ENCODE peak calls at places on chromosomes 16 and 17, in seven cellular contexts. J is left ventricle myocardium inferior, G is MM.1S, V is OCI-LY7, S is adrenal gland, O is heart right ventricle, D is H9. P is an unnamed sample. For H3K4me1, the result is how much of the 10 kb centered on the place peaks cover.

GRCh38 chr17:50218071-50218759 is 16.8 kb upstream of the COL1A1 start:
- DNase-seq in J (no peak), G (no peak), V (no peak), S (no peak), O (no peak), D (no peak), P (no peak)

GRCh38 chr17:3526971-3527370 is 30.6 kb downstream of the TRPV3 start:
- DNase-seq in J (no peak), G (no peak), V (no peak), S (no peak), O (no peak), D (no peak), P (peak)

GRCh38 chr17:2138768-2139167 is 83.9 kb downstream of the HIC1 start:
- DNase-seq in J (no peak), G (peak), V (peak), S (peak), O (peak), D (no peak), P (no peak)

GRCh38 chr17:50800196-50800700 is 32.9 kb upstream of the ANKRD40CL start:
- DNase-seq in J (no peak), G (no peak), V (no peak), S (no peak), O (no peak), D (no peak), P (no peak)

GRCh38 chr17:5837055-5837491 is 233.1 kb upstream of the WSCD1 start:
- DNase-seq in J (no peak), G (no peak), V (no peak), S (no peak), O (no peak), D (peak), P (no peak)

GRCh38 chr17:3959295-3959899 is 4.8 kb downstream of the ATP2A3 start:
- DNase-seq in J (no peak), G (no peak), V (no peak), S (no peak), O (no peak), D (no peak), P (no peak)

GRCh38 chr16:78988361-78988992 is 612.1 kb downstream of the MAF start:
- DNase-seq in J (no peak), G (no peak), V (no peak), S (no peak), O (no peak), D (peak), P (no peak)

GRCh38 chr17:80365001-80365965 is 49.7 kb upstream of the ENDOV start:
- DNase-seq in J (no peak), G (no peak), V (no peak), S (no peak), O (no peak), D (no peak), P (peak)

GRCh38 chr16:23294260-23294659 is 7.8 kb upstream of the SCNN1B start:
- DNase-seq in J (no peak), G (no peak), V (no peak), S (no peak), O (no peak), D (no peak), P (no peak)

GRCh38 chr16:85879975-85880831 is 18.8 kb upstream of the IRF8 start:
- DNase-seq in J (no peak), G (no peak), V (no peak), S (no peak), O (no peak), D (peak), P (no peak)

GRCh38 chr17:40561871-40562611 is 3.2 kb downstream of the CCR7 start:
- DNase-seq in J (no peak), G (peak), V (peak), S (no peak), O (no peak), D (peak), P (peak)

GRCh38 chr16:3256146-3256875 is at the start of gene MEFV:
- DNase-seq in J (no peak), G (no peak), V (no peak), S (no peak), O (no peak), D (no peak), P (no peak)

GRCh38 chr17:26775219-26775822 is 518.6 kb upstream of the WSB1 start:
- DNase-seq in J (no peak), G (no peak), V (no peak), S (no peak), O (no peak), D (no peak), P (peak)

GRCh38 chr16:30116291-30117207 is 3.2 kb upstream of the GDPD3 start:
- DNase-seq in J (no peak), G (no peak), V (no peak), S (no peak), O (no peak), D (no peak), P (no peak)

GRCh38 chr17:2631211-2631610 is 37.8 kb downstream of the PAFAH1B1 start:
- DNase-seq in J (no peak), G (no peak), V (no peak), S (no peak), O (no peak), D (no peak), P (no peak)

GRCh38 chr16:88430524-88431446 is 22.3 kb upstream of the ZFPM1 start:
- DNase-seq in J (peak), G (no peak), V (no peak), S (no peak), O (peak), D (peak), P (no peak)

GRCh38 chr16:31131841-31132271 is 3.7 kb downstream of the PRSS8 start:
- DNase-seq in J (no peak), G (no peak), V (no peak), S (no peak), O (no peak), D (no peak), P (peak)

GRCh38 chr16:75289189-75289588 is 37.8 kb upstream of the BCAR1 start:
- DNase-seq in J (no peak), G (no peak), V (no peak), S (no peak), O (peak), D (no peak), P (no peak)

GRCh38 chr17:6021627-6022026 is 48.6 kb upstream of the WSCD1 start:
- DNase-seq in J (no peak), G (no peak), V (no peak), S (no peak), O (no peak), D (no peak), P (no peak)

GRCh38 chr16:75244225-75244792 is 7.1 kb downstream of the BCAR1 start:
- DNase-seq in J (no peak), G (no peak), V (no peak), S (no peak), O (peak), D (no peak), P (peak)

GRCh38 chr17:45946841-45947256 is 52.2 kb upstream of the STH start:
- DNase-seq in J (no peak), G (no peak), V (no peak), S (no peak), O (no peak), D (no peak), P (no peak)

GRCh38 chr17:4204676-4205075 is 59.1 kb downstream of the ANKFY1 start:
- DNase-seq in J (no peak), G (no peak), V (no peak), S (peak), O (no peak), D (peak), P (no peak)

GRCh38 chr16:69567031-69567680 is 1.4 kb downstream of the NFAT5 start:
- DNase-seq in J (no peak), G (peak), V (peak), S (peak), O (no peak), D (peak), P (no peak)

GRCh38 chr17:44978807-44979206 is 10.7 kb upstream of the C1QL1 start:
- DNase-seq in J (no peak), G (no peak), V (no peak), S (no peak), O (no peak), D (no peak), P (no peak)

GRCh38 chr16:80672379-80672778 is 131.6 kb downstream of the DYNLRB2 start:
- DNase-seq in J (no peak), G (no peak), V (no peak), S (no peak), O (no peak), D (no peak), P (no peak)

GRCh38 chr16:15607700-15608396 is 35.1 kb downstream of the MARF1 start:
- DNase-seq in J (peak), G (no peak), V (no peak), S (no peak), O (peak), D (no peak), P (no peak)

GRCh38 chr17:77388384-77389306 is 247.9 kb downstream of the SEC14L1 start:
- DNase-seq in J (no peak), G (no peak), V (no peak), S (no peak), O (no peak), D (no peak), P (no peak)

GRCh38 chr17:82804442-82805191 is 35.2 kb downstream of the ZNF750 start:
- DNase-seq in J (peak), G (no peak), V (no peak), S (no peak), O (peak), D (no peak), P (peak)

GRCh38 chr17:57938061-57938502 is 17.1 kb downstream of the CUEDC1 start:
- DNase-seq in J (no peak), G (no peak), V (no peak), S (no peak), O (no peak), D (no peak), P (no peak)

GRCh38 chr17:77019955-77020379 is 120.8 kb upstream of the SEC14L1 start:
- DNase-seq in J (no peak), G (no peak), V (no peak), S (no peak), O (no peak), D (peak), P (no peak)

GRCh38 chr17:14953405-14953804 is 311.7 kb downstream of the PMP22 start:
- DNase-seq in J (no peak), G (no peak), V (no peak), S (no peak), O (no peak), D (no peak), P (no peak)

GRCh38 chr16:69123894-69124293 is 8.5 kb downstream of the CHTF8 start:
- DNase-seq in J (no peak), G (peak), V (peak), S (peak), O (peak), D (no peak), P (peak)

GRCh38 chr17:7249830-7250229 is 1.7 kb downstream of the CTDNEP1 start:
- DNase-seq in J (no peak), G (no peak), V (peak), S (no peak), O (no peak), D (no peak), P (no peak)

GRCh38 chr16:49469930-49470451 is 96.4 kb downstream of the C16orf78 start:
- DNase-seq in J (no peak), G (no peak), V (no peak), S (peak), O (no peak), D (peak), P (no peak)

GRCh38 chr16:75192606-75193264 is 14.2 kb downstream of the CTRB2 start:
- DNase-seq in J (no peak), G (no peak), V (no peak), S (no peak), O (no peak), D (no peak), P (no peak)

GRCh38 chr16:2480948-2481347 is 6.0 kb downstream of the TBC1D24 start:
- DNase-seq in J (no peak), G (no peak), V (no peak), S (no peak), O (no peak), D (no peak), P (peak)

GRCh38 chr16:3868556-3868955 is 12.0 kb downstream of the CREBBP start:
- DNase-seq in J (no peak), G (no peak), V (no peak), S (no peak), O (no peak), D (no peak), P (no peak)

GRCh38 chr17:4944554-4945175 is 3.7 kb downstream of the PFN1 start:
- DNase-seq in J (no peak), G (no peak), V (peak), S (no peak), O (no peak), D (peak), P (no peak)

GRCh38 chr16:69240336-69240735 is 53.4 kb downstream of the SNTB2 start:
- DNase-seq in J (no peak), G (no peak), V (no peak), S (no peak), O (no peak), D (no peak), P (no peak)

GRCh38 chr17:41777579-41778188 is 8.8 kb downstream of the JUP start:
- DNase-seq in J (peak), G (no peak), V (no peak), S (peak), O (peak), D (no peak), P (peak)

GRCh38 chr17:41773731-41774193 is 12.7 kb downstream of the JUP start:
- DNase-seq in J (no peak), G (no peak), V (no peak), S (no peak), O (peak), D (no peak), P (peak)

GRCh38 chr17:41777157-41777578 is 9.3 kb downstream of the JUP start:
- DNase-seq in J (peak), G (no peak), V (no peak), S (no peak), O (peak), D (peak), P (peak)

GRCh38 chr17:41773190-41773588 is 13.3 kb downstream of the JUP start:
- DNase-seq in J (peak), G (no peak), V (no peak), S (no peak), O (peak), D (peak), P (peak)

DNA sequence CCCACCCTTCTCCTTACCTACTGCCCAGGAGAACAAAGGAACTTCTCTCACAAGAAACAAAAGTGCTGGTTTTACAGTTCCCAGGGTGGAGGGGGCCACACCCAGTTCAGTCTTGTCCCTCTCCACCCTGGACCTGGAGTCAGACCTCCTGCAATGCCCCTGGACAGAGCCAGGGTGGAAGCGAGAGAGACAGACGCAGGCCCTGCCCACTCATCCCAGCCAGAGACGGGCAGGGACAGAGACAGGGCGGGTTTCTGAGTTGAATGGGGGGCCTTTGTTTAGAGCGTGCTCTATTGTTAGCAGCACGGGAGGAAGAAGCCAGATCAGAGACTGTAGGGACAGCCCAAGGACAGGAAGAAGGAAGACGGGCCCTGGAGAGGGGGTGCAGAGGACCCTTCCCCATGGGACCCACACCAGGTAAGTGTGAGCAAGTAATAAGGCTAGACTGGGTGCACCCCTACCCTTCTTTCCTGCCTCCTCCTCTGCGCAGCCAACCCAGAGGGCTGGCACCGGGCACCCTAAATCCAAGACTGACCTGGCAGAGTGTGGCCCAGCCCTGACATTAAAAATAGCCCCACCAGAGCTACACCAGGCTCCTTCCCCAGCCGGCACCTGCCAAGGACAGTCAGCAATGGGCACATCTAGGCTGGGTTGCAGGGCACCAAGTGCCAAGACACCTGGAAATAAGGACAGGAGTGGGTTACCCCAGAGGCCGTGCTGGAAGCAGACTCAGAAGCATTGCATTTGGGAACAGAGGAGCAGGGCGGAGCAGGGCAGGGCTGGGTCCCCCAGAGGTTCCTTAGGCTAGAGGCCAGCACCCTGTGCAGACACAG is 10.9 kb downstream of the JUP start:
- DNase-seq in J (peak), G (no peak), V (no peak), S (no peak), O (peak), D (peak), P (peak)
- H3K4me1 ChIP-seq in J (half or more), G (under half), V (under half), S (under half), O (half or more), D (under half), P (half or more)

DNA sequence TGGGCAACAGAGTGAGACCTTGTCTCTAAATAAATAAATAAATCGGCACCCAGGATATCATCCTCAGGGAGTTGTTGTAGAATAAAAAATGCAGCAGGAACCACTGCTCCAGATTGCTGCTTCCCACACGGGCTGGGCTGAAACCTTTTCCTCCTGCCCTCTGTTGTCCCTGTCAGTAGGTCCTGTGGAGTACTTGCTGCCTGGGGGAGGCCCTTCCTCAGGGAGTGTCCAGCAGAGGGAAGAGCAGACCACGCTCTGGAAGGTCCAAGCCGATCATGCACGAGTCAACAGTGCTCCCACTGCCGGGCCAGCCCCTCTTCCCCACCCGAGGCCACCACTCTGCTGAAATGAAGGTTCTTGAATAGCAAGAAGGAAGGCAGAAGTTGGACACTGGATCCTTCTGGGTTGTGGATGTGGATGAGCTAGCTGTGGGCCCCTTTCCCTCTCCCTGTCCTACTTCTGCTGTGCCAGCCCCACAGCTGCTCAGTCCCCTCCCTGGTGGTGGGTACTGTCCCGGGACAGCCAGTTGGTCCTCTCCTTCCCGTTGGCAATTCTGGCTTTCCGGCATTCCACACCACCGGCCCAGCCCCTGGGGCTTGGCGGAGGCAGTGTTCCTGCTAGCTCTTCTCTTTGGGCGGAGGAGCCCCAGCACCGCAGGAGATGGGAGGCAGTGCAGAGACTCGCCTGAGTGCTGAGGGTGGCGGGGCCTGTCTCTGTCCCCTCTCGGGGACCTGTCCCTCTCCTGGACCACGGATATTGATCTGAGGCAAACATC is 10.8 kb downstream of the CDK5R1 start:
- DNase-seq in J (no peak), G (no peak), V (no peak), S (no peak), O (no peak), D (peak), P (no peak)
- TF ChIP-seq CTCF in J (peak), G (no peak), V (no peak), S (no peak), O (peak), D (peak), P (no peak)

GRCh38 chr16:27349276-27349675 is 35.5 kb downstream of the IL4R start:
- DNase-seq in J (no peak), G (no peak), V (no peak), S (no peak), O (no peak), D (no peak), P (no peak)
- H3K27ac ChIP-seq in J (no peak), G (no peak), V (no peak), S (no peak), O (no peak), D (no peak), P (no peak)

GRCh38 chr16:56606688-56607618 is 1.4 kb upstream of the MT2A start:
- DNase-seq in J (peak), G (no peak), V (no peak), S (peak), O (peak), D (no peak), P (peak)
- H3K4me1 ChIP-seq in J (half or more), G (under half), V (half or more), S (under half), O (half or more), D (under half), P (under half)

GRCh38 chr17:79192503-79193500 is 118.2 kb downstream of the ENGASE start:
- DNase-seq in J (peak), G (peak), V (peak), S (peak), O (peak), D (peak), P (no peak)
- TF ChIP-seq CTCF in J (no peak), G (no peak), V (no peak), S (no peak), O (no peak), D (peak), P (no peak)

GRCh38 chr17:78559024-78559423 is 18.2 kb downstream of the DNAH17 start:
- DNase-seq in J (no peak), G (no peak), V (no peak), S (no peak), O (no peak), D (no peak), P (no peak)

GRCh38 chr17:78555741-78556401 is 21.3 kb downstream of the DNAH17 start:
- DNase-seq in J (no peak), G (no peak), V (no peak), S (no peak), O (no peak), D (no peak), P (no peak)

GRCh38 chr17:78557598-78558039 is 19.6 kb downstream of the DNAH17 start:
- DNase-seq in J (no peak), G (no peak), V (no peak), S (no peak), O (no peak), D (no peak), P (no peak)

GRCh38 chr17:78558181-78558850 is 18.9 kb downstream of the DNAH17 start:
- DNase-seq in J (no peak), G (no peak), V (peak), S (no peak), O (no peak), D (no peak), P (no peak)

GRCh38 chr17:78556812-78557211 is 20.4 kb downstream of the DNAH17 start:
- DNase-seq in J (no peak), G (no peak), V (no peak), S (no peak), O (no peak), D (no peak), P (no peak)
- H3K27ac ChIP-seq in J (no peak), G (no peak), V (no peak), S (no peak), O (no peak), D (no peak), P (no peak)

DNA sequence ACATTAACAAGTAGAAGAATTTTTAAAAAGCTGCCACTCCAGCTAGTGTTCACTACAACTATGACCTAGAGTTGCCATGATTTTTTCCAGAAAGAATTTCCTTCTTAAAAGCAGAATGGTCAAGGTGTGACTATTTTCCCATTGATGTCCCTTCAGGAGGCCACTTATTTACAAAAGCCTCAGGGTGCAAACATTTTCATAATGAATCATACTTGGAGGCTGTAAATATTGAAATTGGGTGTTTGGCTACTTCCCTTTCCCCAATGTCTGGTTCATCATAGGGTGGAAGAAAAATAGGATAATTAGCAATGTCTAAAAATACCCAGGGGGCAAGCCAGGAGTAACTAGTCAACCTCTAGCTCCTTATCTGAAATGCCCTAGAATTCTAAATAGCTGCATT is 18.9 kb downstream of the AXIN2 start:
- DNase-seq in J (no peak), G (no peak), V (no peak), S (no peak), O (no peak), D (no peak), P (no peak)
- H3K4me1 ChIP-seq in J (half or more), G (under half), V (under half), S (under half), O (under half), D (under half), P (under half)

GRCh38 chr17:73215414-73215813 is 22.6 kb downstream of the COG1 start:
- DNase-seq in J (no peak), G (no peak), V (peak), S (no peak), O (no peak), D (peak), P (no peak)
- TF ChIP-seq CTCF in J (no peak), G (no peak), V (peak), S (no peak), O (no peak), D (peak), P (no peak)

GRCh38 chr17:31147507-31148202 is 52.9 kb downstream of the NF1 start:
- DNase-seq in J (no peak), G (no peak), V (no peak), S (no peak), O (no peak), D (no peak), P (no peak)
- H3K27ac ChIP-seq in J (peak), G (no peak), V (no peak), S (peak), O (no peak), D (no peak), P (no peak)

P was measured in kidney.